ENCODE peak calls at places on chromosomes 2 and 18, in four cellular contexts. One of them, this sample, is unnamed.

GRCh38 chr18:8661754-8662573 is 43.4 kb upstream of the MTCL1 start:
- DNase-seq in GM23248: peak
- DNase-seq in IMR-90: peak
- DNase-seq in neural progenitor cell: peak
- DNase-seq in this sample: no peak

GRCh38 chr2:233331536-233331935 is 22.8 kb upstream of the DGKD start:
- DNase-seq in GM23248: no peak
- DNase-seq in IMR-90: no peak
- DNase-seq in neural progenitor cell: no peak
- DNase-seq in this sample: peak

GRCh38 chr2:195647302-195647701 is 9.7 kb upstream of the SLC39A10 start:
- DNase-seq in GM23248: no peak
- DNase-seq in IMR-90: no peak
- DNase-seq in neural progenitor cell: peak
- DNase-seq in this sample: no peak

GRCh38 chr18:55478301-55478660 is 109.7 kb downstream of the TCF4 start:
- DNase-seq in GM23248: no peak
- DNase-seq in IMR-90: peak
- DNase-seq in neural progenitor cell: no peak
- DNase-seq in this sample: no peak

GRCh38 chr18:59918320-59918755 is 18.5 kb downstream of the PMAIP1 start:
- DNase-seq in GM23248: peak
- DNase-seq in IMR-90: peak
- DNase-seq in neural progenitor cell: peak
- DNase-seq in this sample: peak

GRCh38 chr2:94871226-94872087 is at the start of gene TEKT4:
- DNase-seq in GM23248: peak
- DNase-seq in IMR-90: no peak
- DNase-seq in neural progenitor cell: no peak
- DNase-seq in this sample: peak

GRCh38 chr2:113229795-113230194 is 48.9 kb downstream of the PAX8 start:
- DNase-seq in GM23248: no peak
- DNase-seq in IMR-90: no peak
- DNase-seq in neural progenitor cell: no peak
- DNase-seq in this sample: no peak

GRCh38 chr2:89841476-89841840 is 1150.0 kb downstream of the RPIA start:
- DNase-seq in GM23248: no peak
- DNase-seq in IMR-90: no peak
- DNase-seq in neural progenitor cell: no peak
- DNase-seq in this sample: no peak

GRCh38 chr2:29314816-29315571 is 199.8 kb downstream of the CLIP4 start:
- DNase-seq in GM23248: peak
- DNase-seq in IMR-90: no peak
- DNase-seq in neural progenitor cell: peak
- DNase-seq in this sample: no peak

GRCh38 chr2:177314194-177314593 is 49.7 kb upstream of the NFE2L2 start:
- DNase-seq in GM23248: peak
- DNase-seq in IMR-90: peak
- DNase-seq in neural progenitor cell: no peak
- DNase-seq in this sample: peak

GRCh38 chr2:3101704-3102055 is 275.9 kb downstream of the EIPR1 start:
- DNase-seq in GM23248: no peak
- DNase-seq in IMR-90: no peak
- DNase-seq in neural progenitor cell: no peak
- DNase-seq in this sample: no peak

GRCh38 chr2:10369269-10370255 is 66.9 kb downstream of the HPCAL1 start:
- DNase-seq in GM23248: no peak
- DNase-seq in IMR-90: no peak
- DNase-seq in neural progenitor cell: no peak
- DNase-seq in this sample: peak

GRCh38 chr2:72952961-72953360 is 35.6 kb downstream of the EMX1 start:
- DNase-seq in GM23248: no peak
- DNase-seq in IMR-90: no peak
- DNase-seq in neural progenitor cell: no peak
- DNase-seq in this sample: peak

GRCh38 chr18:34370704-34371405 is 146.1 kb upstream of the NOL4 start:
- DNase-seq in GM23248: no peak
- DNase-seq in IMR-90: no peak
- DNase-seq in neural progenitor cell: no peak
- DNase-seq in this sample: no peak

GRCh38 chr2:171434671-171434980 is 600 bp downstream of the DCAF17 start:
- DNase-seq in GM23248: no peak
- DNase-seq in IMR-90: no peak
- DNase-seq in neural progenitor cell: no peak
- DNase-seq in this sample: no peak

GRCh38 chr2:209713219-209713618 is 58.4 kb upstream of the UNC80 start:
- DNase-seq in GM23248: no peak
- DNase-seq in IMR-90: no peak
- DNase-seq in neural progenitor cell: no peak
- DNase-seq in this sample: no peak

GRCh38 chr2:217231212-217231611 is 371.3 kb upstream of the TNP1 start:
- DNase-seq in GM23248: peak
- DNase-seq in IMR-90: peak
- DNase-seq in neural progenitor cell: no peak
- DNase-seq in this sample: no peak

GRCh38 chr2:20351555-20352229 is 1.0 kb upstream of the PUM2 start:
- DNase-seq in GM23248: no peak
- DNase-seq in IMR-90: no peak
- DNase-seq in neural progenitor cell: no peak
- DNase-seq in this sample: no peak

GRCh38 chr2:20350105-20350712 is 435 bp downstream of the PUM2 start:
- DNase-seq in GM23248: no peak
- DNase-seq in IMR-90: no peak
- DNase-seq in neural progenitor cell: no peak
- DNase-seq in this sample: peak

GRCh38 chr2:20353597-20353996 is 3.0 kb upstream of the PUM2 start:
- DNase-seq in GM23248: no peak
- DNase-seq in IMR-90: no peak
- DNase-seq in neural progenitor cell: no peak
- DNase-seq in this sample: no peak

GRCh38 chr2:20350753-20351554 is at the start of gene PUM2:
- DNase-seq in GM23248: peak
- DNase-seq in IMR-90: peak
- DNase-seq in neural progenitor cell: peak
- DNase-seq in this sample: peak

GRCh38 chr2:20352230-20353216 is 1.9 kb upstream of the PUM2 start:
- DNase-seq in GM23248: no peak
- DNase-seq in IMR-90: no peak
- DNase-seq in neural progenitor cell: peak
- DNase-seq in this sample: no peak
- H2AFZ ChIP-seq in GM23248: no peak
- H2AFZ ChIP-seq in IMR-90: peak
- H2AFZ ChIP-seq in neural progenitor cell: peak
- H2AFZ ChIP-seq in this sample: no peak

GRCh38 chr2:9232886-9233285 is 26.3 kb downstream of the ASAP2 start:
- DNase-seq in GM23248: no peak
- DNase-seq in IMR-90: peak
- DNase-seq in neural progenitor cell: no peak
- DNase-seq in this sample: no peak
- H3K4me2 ChIP-seq in GM23248: peak
- H3K4me2 ChIP-seq in IMR-90: no peak
- H3K4me2 ChIP-seq in neural progenitor cell: no peak
- H3K4me2 ChIP-seq in this sample: peak

DNA sequence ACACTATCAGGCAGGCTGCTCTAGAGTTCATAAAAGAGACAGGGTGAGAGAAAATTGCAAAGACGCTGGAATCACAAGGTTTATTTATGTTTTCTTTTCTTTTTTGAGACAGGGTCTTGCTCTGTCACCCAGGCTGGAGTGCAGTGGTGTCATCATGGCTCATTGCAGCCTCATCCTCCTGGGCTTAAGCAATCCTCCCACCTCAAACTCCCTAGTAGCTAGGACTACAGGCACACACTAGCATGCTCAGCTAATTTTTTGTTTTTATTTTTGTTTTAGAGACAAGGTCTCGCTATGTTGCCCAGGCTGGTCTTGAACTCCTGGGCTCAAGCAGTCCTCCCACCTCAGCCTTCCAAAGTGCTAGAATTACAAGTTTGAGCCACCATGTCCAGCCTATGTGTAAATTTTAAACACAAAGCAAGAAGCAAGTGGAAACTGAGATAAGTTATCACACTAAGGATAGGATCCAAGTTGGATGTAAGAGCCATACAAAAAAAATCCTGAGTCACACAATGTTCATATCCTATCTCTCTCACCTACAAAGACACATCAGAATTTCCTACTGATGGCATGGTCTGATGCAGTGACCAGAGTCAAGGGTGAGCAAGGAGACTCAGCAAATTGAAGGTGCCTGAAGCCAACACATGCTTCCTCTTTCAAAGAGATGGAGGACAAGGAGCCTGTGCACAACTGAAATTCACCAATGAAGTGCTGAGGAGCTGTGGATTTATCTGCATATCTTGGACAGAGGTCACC is 31.4 kb downstream of the MYL12B start:
- DNase-seq in GM23248: no peak
- DNase-seq in IMR-90: no peak
- DNase-seq in neural progenitor cell: no peak
- DNase-seq in this sample: no peak
- H2AFZ ChIP-seq in GM23248: no peak
- H2AFZ ChIP-seq in IMR-90: no peak
- H2AFZ ChIP-seq in neural progenitor cell: no peak
- H2AFZ ChIP-seq in this sample: no peak

DNA sequence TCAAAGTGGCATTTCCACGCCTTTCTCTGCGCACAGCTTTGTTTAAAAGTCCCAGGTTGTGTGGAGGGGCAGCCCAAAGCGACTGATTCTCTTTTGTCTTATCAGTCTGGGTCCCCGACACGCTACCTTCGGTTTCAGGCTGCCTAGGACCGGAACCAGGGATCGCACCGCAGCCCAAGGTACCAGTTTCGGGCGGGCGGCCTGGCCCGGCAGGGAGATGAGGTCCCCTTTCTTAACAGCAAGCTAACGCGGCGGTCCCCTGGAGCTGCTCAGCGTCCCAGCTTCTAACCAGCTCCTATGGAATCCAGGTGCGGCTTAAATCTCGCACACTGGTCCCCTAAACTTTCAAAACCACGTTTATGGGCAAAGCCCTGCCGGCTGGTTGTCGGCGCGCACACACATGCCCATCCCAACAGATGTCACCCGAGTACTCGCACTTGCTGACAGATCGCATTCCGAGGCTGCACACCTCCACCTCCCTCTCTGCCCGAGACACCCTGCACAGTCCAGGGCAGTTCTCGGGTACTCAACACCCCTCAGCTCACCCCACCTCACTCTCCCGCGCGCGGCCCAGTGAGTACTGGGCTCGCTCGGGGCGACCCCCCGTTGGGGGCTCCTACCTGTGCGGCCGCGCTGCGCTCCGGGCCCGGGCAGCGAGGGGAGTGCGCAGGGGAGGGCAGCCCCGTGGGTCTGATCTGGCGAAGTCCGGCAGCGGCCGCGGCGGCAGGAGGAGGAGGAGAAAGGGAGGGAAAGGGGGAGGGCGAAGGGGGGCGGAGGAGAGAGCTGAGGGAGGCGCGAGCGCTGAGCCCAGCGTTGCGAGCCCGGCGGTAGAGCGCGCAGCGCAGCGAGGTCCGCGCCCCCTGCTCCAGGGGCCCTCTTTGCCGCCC is at the start of gene EFEMP1:
- DNase-seq in GM23248: peak
- DNase-seq in IMR-90: peak
- DNase-seq in neural progenitor cell: peak
- DNase-seq in this sample: peak
- H3K4me2 ChIP-seq in GM23248: peak
- H3K4me2 ChIP-seq in IMR-90: peak
- H3K4me2 ChIP-seq in neural progenitor cell: peak
- H3K4me2 ChIP-seq in this sample: peak